ENCODE peak calls at places on chromosomes 7 and 10, in ten cellular contexts. One of them, this sample, is unnamed.

GRCh38 chr7:118777308-118777707 is 552.8 kb downstream of the ANKRD7 start:
- DNase-seq in CD4-positive, CD25-positive, alpha-beta regulatory T cell: no peak
- DNase-seq in transverse colon: no peak
- DNase-seq in psoas muscle: no peak
- DNase-seq in IMR-90: no peak
- DNase-seq in upper lobe of right lung: no peak
- DNase-seq in OCI-LY7: no peak
- DNase-seq in K562: no peak
- DNase-seq in A549: no peak
- DNase-seq in HCT116: no peak
- DNase-seq in this sample: no peak

GRCh38 chr7:101306307-101306706 is 15.3 kb downstream of the IFT22 start:
- DNase-seq in IMR-90: no peak
- DNase-seq in OCI-LY7: no peak
- DNase-seq in K562: no peak
- DNase-seq in CD4-positive, CD25-positive, alpha-beta regulatory T cell: no peak
- DNase-seq in transverse colon: no peak
- DNase-seq in A549: no peak
- DNase-seq in upper lobe of right lung: no peak
- DNase-seq in psoas muscle: no peak
- DNase-seq in HCT116: no peak
- DNase-seq in this sample: no peak

GRCh38 chr7:74059681-74060588 is 23.7 kb upstream of the LIMK1 start:
- DNase-seq in transverse colon: peak; percentile 88
- DNase-seq in CD4-positive, CD25-positive, alpha-beta regulatory T cell: no peak
- DNase-seq in K562: no peak
- DNase-seq in OCI-LY7: no peak
- DNase-seq in HCT116: peak; percentile 33
- DNase-seq in upper lobe of right lung: peak; percentile 88
- DNase-seq in psoas muscle: peak; percentile 69
- DNase-seq in IMR-90: no peak
- DNase-seq in A549: peak; percentile 67
- DNase-seq in this sample: no peak

GRCh38 chr7:112157072-112157471 is 49.1 kb downstream of the DOCK4 start:
- DNase-seq in psoas muscle: no peak
- DNase-seq in IMR-90: peak; percentile 62
- DNase-seq in transverse colon: no peak
- DNase-seq in OCI-LY7: no peak
- DNase-seq in upper lobe of right lung: no peak
- DNase-seq in A549: no peak
- DNase-seq in CD4-positive, CD25-positive, alpha-beta regulatory T cell: no peak
- DNase-seq in K562: no peak
- DNase-seq in HCT116: no peak
- DNase-seq in this sample: no peak

GRCh38 chr10:35394411-35394851 is 58.1 kb downstream of the CCNY start:
- DNase-seq in OCI-LY7: no peak
- DNase-seq in HCT116: no peak
- DNase-seq in psoas muscle: no peak
- DNase-seq in upper lobe of right lung: peak; percentile 73
- DNase-seq in A549: no peak
- DNase-seq in IMR-90: no peak
- DNase-seq in K562: no peak
- DNase-seq in CD4-positive, CD25-positive, alpha-beta regulatory T cell: no peak
- DNase-seq in transverse colon: no peak
- DNase-seq in this sample: no peak

GRCh38 chr10:5448333-5449048 is 36.1 kb downstream of the NET1 start:
- DNase-seq in K562: no peak
- DNase-seq in OCI-LY7: no peak
- DNase-seq in A549: no peak
- DNase-seq in upper lobe of right lung: no peak
- DNase-seq in IMR-90: no peak
- DNase-seq in psoas muscle: no peak
- DNase-seq in CD4-positive, CD25-positive, alpha-beta regulatory T cell: no peak
- DNase-seq in transverse colon: no peak
- DNase-seq in HCT116: no peak
- DNase-seq in this sample: no peak

GRCh38 chr10:96947036-96947435 is 114.9 kb downstream of the LCOR start:
- DNase-seq in HCT116: no peak
- DNase-seq in IMR-90: no peak
- DNase-seq in K562: no peak
- DNase-seq in upper lobe of right lung: no peak
- DNase-seq in OCI-LY7: no peak
- DNase-seq in A549: no peak
- DNase-seq in psoas muscle: no peak
- DNase-seq in transverse colon: no peak
- DNase-seq in CD4-positive, CD25-positive, alpha-beta regulatory T cell: no peak
- DNase-seq in this sample: no peak

GRCh38 chr7:95950698-95951097 is 178.3 kb downstream of the DYNC1I1 start:
- DNase-seq in CD4-positive, CD25-positive, alpha-beta regulatory T cell: no peak
- DNase-seq in upper lobe of right lung: no peak
- DNase-seq in A549: no peak
- DNase-seq in transverse colon: no peak
- DNase-seq in HCT116: no peak
- DNase-seq in psoas muscle: no peak
- DNase-seq in IMR-90: no peak
- DNase-seq in OCI-LY7: no peak
- DNase-seq in K562: no peak
- DNase-seq in this sample: no peak

DNA sequence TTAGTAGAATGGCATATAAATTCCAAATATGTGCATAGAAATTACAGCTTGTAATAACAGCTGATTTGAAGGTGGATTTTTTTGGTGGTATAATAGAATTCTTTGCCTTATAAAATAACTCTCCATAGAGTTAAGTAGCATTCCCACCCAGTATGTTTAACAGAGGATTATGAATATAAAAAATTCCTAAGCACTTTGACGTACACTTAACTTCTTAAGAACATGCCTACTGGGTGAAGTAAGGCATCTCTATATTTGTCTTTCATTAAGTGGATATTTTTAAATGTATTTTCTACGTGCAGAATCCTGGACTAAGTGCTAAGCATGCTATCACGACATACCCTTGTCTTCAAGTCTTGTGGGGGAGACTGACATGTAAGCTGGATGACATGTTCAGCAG is 217.7 kb upstream of the BMPER start:
- DNase-seq in transverse colon: no peak
- DNase-seq in OCI-LY7: no peak
- DNase-seq in HCT116: no peak
- DNase-seq in K562: no peak
- DNase-seq in psoas muscle: no peak
- DNase-seq in CD4-positive, CD25-positive, alpha-beta regulatory T cell: no peak
- DNase-seq in upper lobe of right lung: no peak
- DNase-seq in IMR-90: no peak
- DNase-seq in A549: no peak
- DNase-seq in this sample: no peak
- H3K27ac ChIP-seq in transverse colon: no peak overlapping the region
- H3K27ac ChIP-seq in OCI-LY7: no peak overlapping the region
- H3K27ac ChIP-seq in HCT116: no peak overlapping the region
- H3K27ac ChIP-seq in K562: no peak overlapping the region
- H3K27ac ChIP-seq in psoas muscle: no peak overlapping the region
- H3K27ac ChIP-seq in CD4-positive, CD25-positive, alpha-beta regulatory T cell: no peak overlapping the region
- H3K27ac ChIP-seq in upper lobe of right lung: no peak overlapping the region
- H3K27ac ChIP-seq in IMR-90: no peak overlapping the region
- H3K27ac ChIP-seq in A549: no peak overlapping the region
- H3K27ac ChIP-seq in this sample: no peak overlapping the region

GRCh38 chr7:34064511-34065158 is 159.3 kb downstream of the BMPER start:
- DNase-seq in IMR-90: peak; percentile 67
- DNase-seq in A549: peak; percentile 26
- DNase-seq in transverse colon: no peak
- DNase-seq in HCT116: no peak
- DNase-seq in OCI-LY7: no peak
- DNase-seq in CD4-positive, CD25-positive, alpha-beta regulatory T cell: no peak
- DNase-seq in psoas muscle: peak; percentile 77
- DNase-seq in K562: no peak
- DNase-seq in upper lobe of right lung: peak; percentile 59
- DNase-seq in this sample: no peak

GRCh38 chr7:34061175-34061574 is 155.8 kb downstream of the BMPER start:
- DNase-seq in K562: no peak
- DNase-seq in OCI-LY7: no peak
- DNase-seq in HCT116: no peak
- DNase-seq in transverse colon: no peak
- DNase-seq in IMR-90: peak; percentile 93
- DNase-seq in psoas muscle: no peak
- DNase-seq in upper lobe of right lung: no peak
- DNase-seq in A549: peak; percentile 36
- DNase-seq in CD4-positive, CD25-positive, alpha-beta regulatory T cell: no peak
- DNase-seq in this sample: no peak

GRCh38 chr7:34060548-34060947 is 155.2 kb downstream of the BMPER start:
- DNase-seq in A549: peak; percentile 24
- DNase-seq in K562: no peak
- DNase-seq in transverse colon: no peak
- DNase-seq in HCT116: no peak
- DNase-seq in upper lobe of right lung: no peak
- DNase-seq in IMR-90: peak; percentile 81
- DNase-seq in CD4-positive, CD25-positive, alpha-beta regulatory T cell: no peak
- DNase-seq in psoas muscle: no peak
- DNase-seq in OCI-LY7: no peak
- DNase-seq in this sample: no peak

GRCh38 chr7:34062826-34063225 is 157.5 kb downstream of the BMPER start:
- DNase-seq in OCI-LY7: no peak
- DNase-seq in HCT116: no peak
- DNase-seq in K562: no peak
- DNase-seq in upper lobe of right lung: no peak
- DNase-seq in transverse colon: no peak
- DNase-seq in A549: no peak
- DNase-seq in psoas muscle: no peak
- DNase-seq in IMR-90: no peak
- DNase-seq in CD4-positive, CD25-positive, alpha-beta regulatory T cell: no peak
- DNase-seq in this sample: no peak

GRCh38 chr7:34062341-34062740 is 157.0 kb downstream of the BMPER start:
- DNase-seq in A549: no peak
- DNase-seq in OCI-LY7: no peak
- DNase-seq in CD4-positive, CD25-positive, alpha-beta regulatory T cell: no peak
- DNase-seq in IMR-90: no peak
- DNase-seq in K562: no peak
- DNase-seq in HCT116: no peak
- DNase-seq in upper lobe of right lung: no peak
- DNase-seq in transverse colon: no peak
- DNase-seq in psoas muscle: no peak
- DNase-seq in this sample: no peak
- H3K27ac ChIP-seq in A549: peak overlapping the region; percentile 92
- H3K27ac ChIP-seq in OCI-LY7: no peak overlapping the region
- H3K27ac ChIP-seq in CD4-positive, CD25-positive, alpha-beta regulatory T cell: no peak overlapping the region
- H3K27ac ChIP-seq in IMR-90: peak overlapping the region; percentile 2
- H3K27ac ChIP-seq in K562: no peak overlapping the region
- H3K27ac ChIP-seq in HCT116: no peak overlapping the region
- H3K27ac ChIP-seq in upper lobe of right lung: no peak overlapping the region
- H3K27ac ChIP-seq in transverse colon: no peak overlapping the region
- H3K27ac ChIP-seq in psoas muscle: no peak overlapping the region
- H3K27ac ChIP-seq in this sample: no peak overlapping the region

GRCh38 chr7:2635148-2635668 is 3.4 kb downstream of the TTYH3 start:
- DNase-seq in upper lobe of right lung: no peak
- DNase-seq in CD4-positive, CD25-positive, alpha-beta regulatory T cell: no peak
- DNase-seq in K562: no peak
- DNase-seq in transverse colon: no peak
- DNase-seq in A549: no peak
- DNase-seq in OCI-LY7: no peak
- DNase-seq in HCT116: no peak
- DNase-seq in IMR-90: no peak
- DNase-seq in psoas muscle: no peak
- DNase-seq in this sample: no peak

GRCh38 chr7:2631924-2632716 is at the start of gene TTYH3:
- DNase-seq in psoas muscle: peak; percentile 72
- DNase-seq in upper lobe of right lung: no peak
- DNase-seq in OCI-LY7: no peak
- DNase-seq in K562: no peak
- DNase-seq in transverse colon: no peak
- DNase-seq in HCT116: no peak
- DNase-seq in A549: peak; percentile 56
- DNase-seq in IMR-90: no peak
- DNase-seq in CD4-positive, CD25-positive, alpha-beta regulatory T cell: peak; percentile 15
- DNase-seq in this sample: no peak

GRCh38 chr7:2632717-2633537 is 1.1 kb downstream of the TTYH3 start:
- DNase-seq in transverse colon: peak; percentile 65
- DNase-seq in upper lobe of right lung: peak; percentile 86
- DNase-seq in psoas muscle: peak; percentile 77
- DNase-seq in A549: peak; percentile 57
- DNase-seq in HCT116: peak; percentile 6
- DNase-seq in OCI-LY7: peak; percentile 39
- DNase-seq in IMR-90: peak; percentile 69
- DNase-seq in CD4-positive, CD25-positive, alpha-beta regulatory T cell: peak; percentile 23
- DNase-seq in K562: no peak
- DNase-seq in this sample: no peak

GRCh38 chr7:2634265-2635145 is 2.7 kb downstream of the TTYH3 start:
- DNase-seq in A549: no peak
- DNase-seq in CD4-positive, CD25-positive, alpha-beta regulatory T cell: no peak
- DNase-seq in upper lobe of right lung: no peak
- DNase-seq in IMR-90: no peak
- DNase-seq in transverse colon: no peak
- DNase-seq in OCI-LY7: no peak
- DNase-seq in psoas muscle: no peak
- DNase-seq in K562: no peak
- DNase-seq in HCT116: no peak
- DNase-seq in this sample: no peak

GRCh38 chr7:2633538-2634264 is 1.9 kb downstream of the TTYH3 start:
- DNase-seq in A549: peak; percentile 64
- DNase-seq in upper lobe of right lung: peak; percentile 78
- DNase-seq in psoas muscle: peak; percentile 74
- DNase-seq in K562: no peak
- DNase-seq in transverse colon: no peak
- DNase-seq in HCT116: no peak
- DNase-seq in IMR-90: peak; percentile 89
- DNase-seq in OCI-LY7: no peak
- DNase-seq in CD4-positive, CD25-positive, alpha-beta regulatory T cell: no peak
- DNase-seq in this sample: no peak
- H3K27ac ChIP-seq in A549: peak overlapping the region; percentile 95
- H3K27ac ChIP-seq in upper lobe of right lung: peak overlapping the region; percentile 70
- H3K27ac ChIP-seq in psoas muscle: peak overlapping the region; percentile 61
- H3K27ac ChIP-seq in K562: no peak overlapping the region
- H3K27ac ChIP-seq in transverse colon: peak overlapping the region; percentile 89
- H3K27ac ChIP-seq in HCT116: peak overlapping the region; percentile 81
- H3K27ac ChIP-seq in IMR-90: peak overlapping the region; percentile 81
- H3K27ac ChIP-seq in OCI-LY7: no peak overlapping the region
- H3K27ac ChIP-seq in CD4-positive, CD25-positive, alpha-beta regulatory T cell: peak overlapping the region; percentile 57
- H3K27ac ChIP-seq in this sample: peak overlapping the region; percentile 83

GRCh38 chr10:3486346-3487065 is 298.5 kb downstream of the KLF6 start:
- DNase-seq in A549: peak; percentile 93
- DNase-seq in K562: no peak
- DNase-seq in upper lobe of right lung: peak; percentile 79
- DNase-seq in IMR-90: peak; percentile 57
- DNase-seq in CD4-positive, CD25-positive, alpha-beta regulatory T cell: no peak
- DNase-seq in transverse colon: peak; percentile 92
- DNase-seq in HCT116: peak; percentile 79
- DNase-seq in OCI-LY7: no peak
- DNase-seq in psoas muscle: no peak
- DNase-seq in this sample: peak; percentile 12

GRCh38 chr10:3482200-3482993 is 302.6 kb downstream of the KLF6 start:
- DNase-seq in K562: peak; percentile 44
- DNase-seq in HCT116: peak; percentile 88
- DNase-seq in OCI-LY7: peak; percentile 45
- DNase-seq in CD4-positive, CD25-positive, alpha-beta regulatory T cell: no peak
- DNase-seq in IMR-90: peak; percentile 95
- DNase-seq in upper lobe of right lung: peak; percentile 69
- DNase-seq in A549: no peak
- DNase-seq in psoas muscle: peak; percentile 42
- DNase-seq in transverse colon: peak; percentile 65
- DNase-seq in this sample: no peak

GRCh38 chr10:3487228-3487627 is 297.8 kb downstream of the KLF6 start:
- DNase-seq in IMR-90: no peak
- DNase-seq in psoas muscle: no peak
- DNase-seq in A549: no peak
- DNase-seq in CD4-positive, CD25-positive, alpha-beta regulatory T cell: no peak
- DNase-seq in K562: no peak
- DNase-seq in HCT116: no peak
- DNase-seq in upper lobe of right lung: no peak
- DNase-seq in OCI-LY7: no peak
- DNase-seq in transverse colon: no peak
- DNase-seq in this sample: no peak

GRCh38 chr10:3484306-3485187 is 300.5 kb downstream of the KLF6 start:
- DNase-seq in psoas muscle: peak; percentile 39
- DNase-seq in IMR-90: peak; percentile 73
- DNase-seq in upper lobe of right lung: no peak
- DNase-seq in A549: no peak
- DNase-seq in OCI-LY7: peak; percentile 89
- DNase-seq in K562: no peak
- DNase-seq in CD4-positive, CD25-positive, alpha-beta regulatory T cell: no peak
- DNase-seq in transverse colon: no peak
- DNase-seq in HCT116: no peak
- DNase-seq in this sample: no peak

DNA sequence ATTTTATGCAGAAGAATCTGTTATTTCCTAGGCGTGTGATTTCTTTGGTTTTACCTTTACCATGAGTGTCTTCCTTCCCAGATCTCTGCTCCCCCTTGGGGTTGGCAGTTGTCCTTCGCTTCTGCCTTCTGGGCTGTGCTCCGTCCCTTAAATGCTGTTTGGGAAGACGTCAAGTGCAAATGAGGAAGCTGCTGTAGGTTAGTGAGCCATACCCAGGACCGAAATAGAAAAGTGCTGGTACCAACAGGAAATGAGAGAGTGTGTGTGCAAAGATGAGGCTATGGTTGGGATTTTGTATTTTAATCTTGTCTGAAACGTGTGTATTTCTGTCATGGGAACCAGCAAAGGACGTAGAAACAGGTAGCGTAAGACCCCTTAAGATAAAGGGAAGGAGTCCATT is 299.7 kb downstream of the KLF6 start:
- DNase-seq in HCT116: no peak
- DNase-seq in A549: no peak
- DNase-seq in OCI-LY7: peak; percentile 59
- DNase-seq in upper lobe of right lung: no peak
- DNase-seq in psoas muscle: no peak
- DNase-seq in CD4-positive, CD25-positive, alpha-beta regulatory T cell: no peak
- DNase-seq in IMR-90: no peak
- DNase-seq in K562: no peak
- DNase-seq in transverse colon: no peak
- DNase-seq in this sample: no peak
- H3K27ac ChIP-seq in HCT116: no peak overlapping the region
- H3K27ac ChIP-seq in A549: peak overlapping the region; percentile 72
- H3K27ac ChIP-seq in OCI-LY7: peak overlapping the region; percentile 69
- H3K27ac ChIP-seq in upper lobe of right lung: no peak overlapping the region
- H3K27ac ChIP-seq in psoas muscle: no peak overlapping the region
- H3K27ac ChIP-seq in CD4-positive, CD25-positive, alpha-beta regulatory T cell: no peak overlapping the region
- H3K27ac ChIP-seq in IMR-90: no peak overlapping the region
- H3K27ac ChIP-seq in K562: no peak overlapping the region
- H3K27ac ChIP-seq in transverse colon: peak overlapping the region; percentile 56
- H3K27ac ChIP-seq in this sample: no peak overlapping the region

This sample was measured in caudate nucleus.